ENCODE peak calls at places on chromosomes 7 and 10, in seven cellular contexts. G is kidney, X is nephron progenitor cell, T is tibial nerve, Y is HepG2, Q is ovary, A is fibroblast of mammary gland. Z is an unnamed sample.

GRCh38 chr7:126574838-126575250 is 677.9 kb downstream of the GRM8 start:
- DNase-seq in Q (no peak), T (no peak), Y (no peak), A (peak), X (no peak), G (no peak), Z (no peak)

GRCh38 chr10:6176691-6177231 is 26.0 kb upstream of the PFKFB3 start:
- DNase-seq in G (no peak), Y (no peak), X (no peak), T (no peak), A (peak), Q (no peak), Z (no peak)

GRCh38 chr7:133061357-133061756 is 20.5 kb downstream of the CHCHD3 start:
- DNase-seq in Y (no peak), Q (no peak), X (no peak), A (no peak), T (no peak), G (no peak), Z (no peak)

GRCh38 chr7:106793015-106793651 is 71.9 kb upstream of the PIK3CG start:
- DNase-seq in A (peak), X (peak), Q (no peak), Y (peak), G (no peak), T (no peak), Z (no peak)

GRCh38 chr7:159193543-159193942 is 48.9 kb upstream of the VIPR2 start:
- DNase-seq in G (no peak), A (no peak), X (no peak), T (no peak), Y (no peak), Q (no peak), Z (no peak)

GRCh38 chr10:117454502-117454901 is 79.3 kb upstream of the PDZD8 start:
- DNase-seq in A (peak), T (no peak), X (no peak), Q (no peak), Y (no peak), G (no peak), Z (no peak)

GRCh38 chr7:148262721-148263229 is 327.8 kb upstream of the C7orf33 start:
- DNase-seq in Q (peak), X (peak), T (peak), G (peak), Y (peak), A (peak), Z (no peak)

GRCh38 chr7:50552921-50553320 is 12.3 kb downstream of the DDC start:
- DNase-seq in X (peak), A (peak), Q (peak), G (no peak), T (no peak), Y (peak), Z (no peak)

GRCh38 chr10:1037098-1037497 is 11.4 kb upstream of the IDI2 start:
- DNase-seq in Q (no peak), Y (no peak), T (no peak), G (no peak), A (no peak), X (no peak), Z (no peak)

GRCh38 chr10:70137135-70137534 is 4.5 kb upstream of the AIFM2 start:
- DNase-seq in Y (no peak), G (no peak), A (no peak), T (no peak), X (no peak), Q (no peak), Z (no peak)

GRCh38 chr10:78196964-78197363 is 163.3 kb downstream of the RPS24 start:
- DNase-seq in G (no peak), Q (no peak), A (peak), X (no peak), T (no peak), Y (no peak), Z (no peak)

GRCh38 chr10:112330607-112331160 is 43.2 kb upstream of the ACSL5 start:
- DNase-seq in A (no peak), Y (no peak), G (no peak), T (no peak), X (no peak), Q (no peak), Z (no peak)

GRCh38 chr7:17298840-17299476 is 506 bp downstream of the AHR start:
- DNase-seq in X (peak), Q (peak), G (peak), T (peak), Y (no peak), A (no peak), Z (peak)

GRCh38 chr7:46178685-46179084 is 257.6 kb upstream of the IGFBP3 start:
- DNase-seq in A (peak), Q (no peak), G (no peak), T (no peak), X (no peak), Y (no peak), Z (no peak)

GRCh38 chr7:2032030-2032875 is 200.5 kb downstream of the MAD1L1 start:
- DNase-seq in G (peak), T (no peak), A (peak), X (no peak), Q (no peak), Y (no peak), Z (peak)

GRCh38 chr10:37952051-37952815 is 24.2 kb downstream of the ZNF25 start:
- DNase-seq in Q (no peak), X (no peak), A (no peak), Y (no peak), T (no peak), G (no peak), Z (no peak)

GRCh38 chr10:72847681-72848080 is 45.9 kb upstream of the OIT3 start:
- DNase-seq in X (no peak), Y (no peak), A (peak), T (no peak), Q (no peak), G (no peak), Z (no peak)

GRCh38 chr10:58174831-58175230 is 92.9 kb downstream of the IPMK start:
- DNase-seq in X (no peak), Y (no peak), A (no peak), G (no peak), T (no peak), Q (no peak), Z (no peak)

GRCh38 chr10:19815478-19816419 is 483 bp upstream of the PLXDC2 start:
- DNase-seq in T (peak), Q (peak), G (peak), Y (no peak), A (peak), X (peak), Z (peak)

GRCh38 chr7:100677308-100678095 is 4.0 kb downstream of the GNB2 start:
- DNase-seq in G (peak), Y (no peak), X (no peak), Q (peak), A (no peak), T (no peak), Z (no peak)

GRCh38 chr7:95342642-95343252 is 18.4 kb upstream of the PON1 start:
- DNase-seq in X (no peak), A (no peak), T (no peak), Q (no peak), G (no peak), Y (peak), Z (no peak)

GRCh38 chr7:82745117-82745516 is 301.5 kb upstream of the CACNA2D1 start:
- DNase-seq in X (peak), T (no peak), Y (no peak), G (no peak), A (no peak), Q (no peak), Z (no peak)

GRCh38 chr7:82742163-82742562 is 298.6 kb upstream of the CACNA2D1 start:
- DNase-seq in Q (no peak), G (no peak), Y (no peak), X (no peak), T (no peak), A (no peak), Z (no peak)

GRCh38 chr7:82741493-82741892 is 297.9 kb upstream of the CACNA2D1 start:
- DNase-seq in G (no peak), Q (no peak), A (no peak), X (no peak), T (no peak), Y (no peak), Z (no peak)

GRCh38 chr7:82736633-82737032 is 293.1 kb upstream of the CACNA2D1 start:
- DNase-seq in Y (no peak), Q (no peak), X (no peak), G (no peak), A (no peak), T (no peak), Z (no peak)

DNA sequence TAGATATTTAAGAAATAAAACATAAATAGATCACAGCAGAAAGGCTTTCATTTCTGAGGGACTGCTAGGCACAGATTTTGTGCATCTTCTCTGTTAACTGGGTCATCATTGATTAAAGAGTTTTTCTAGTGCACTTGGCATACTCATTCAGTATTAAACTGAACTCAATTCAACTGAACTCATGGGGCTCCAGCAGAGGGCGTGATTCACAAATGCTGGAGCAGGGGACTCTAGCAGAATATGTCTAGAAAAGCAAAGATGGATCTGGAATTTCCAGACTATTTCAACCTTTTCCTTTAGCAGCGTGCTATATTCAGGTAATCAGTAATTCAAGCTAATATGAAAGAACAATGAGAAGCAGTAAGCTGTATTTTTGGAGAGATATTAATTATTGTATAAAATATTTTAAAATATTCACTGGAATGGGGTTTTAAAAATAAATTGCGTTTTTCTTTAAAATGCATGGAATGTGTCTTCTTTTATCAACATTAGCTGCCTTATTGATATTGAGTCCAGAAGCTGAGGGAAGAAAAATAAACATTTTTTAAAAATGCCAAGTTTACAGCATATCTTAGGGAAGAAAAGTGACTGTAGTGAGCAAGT is 296.8 kb upstream of the CACNA2D1 start:
- DNase-seq in X (peak), Y (peak), T (no peak), Q (no peak), A (peak), G (no peak), Z (no peak)
- TF ChIP-seq CTCF in X (peak), Y (peak), T (no peak), Q (no peak), A (peak), G (peak), Z (peak)

GRCh38 chr7:68420342-68420750 is 1177.9 kb upstream of the AUTS2 start:
- DNase-seq in Q (no peak), Y (no peak), G (no peak), X (no peak), A (no peak), T (no peak), Z (no peak)

GRCh38 chr7:68421712-68422111 is 1176.6 kb upstream of the AUTS2 start:
- DNase-seq in X (no peak), G (no peak), A (no peak), T (no peak), Q (no peak), Y (no peak), Z (no peak)

GRCh38 chr7:68424643-68425297 is 1173.5 kb upstream of the AUTS2 start:
- DNase-seq in Y (peak), T (no peak), G (no peak), X (no peak), Q (no peak), A (no peak), Z (no peak)

GRCh38 chr7:68429376-68430117 is 1168.7 kb upstream of the AUTS2 start:
- DNase-seq in Q (no peak), X (no peak), T (no peak), Y (no peak), A (no peak), G (no peak), Z (no peak)

GRCh38 chr7:68425377-68425776 is 1172.9 kb upstream of the AUTS2 start:
- DNase-seq in G (no peak), X (no peak), T (no peak), Q (no peak), A (no peak), Y (no peak), Z (no peak)
- TF ChIP-seq CTCF in G (no peak), X (no peak), T (no peak), Q (no peak), A (no peak), Y (no peak), Z (peak)

GRCh38 chr10:124025638-124026336 is 67.6 kb downstream of the CHST15 start:
- DNase-seq in Y (peak), G (peak), T (no peak), A (peak), Q (no peak), X (no peak), Z (peak)
- TF ChIP-seq CTCF in Y (peak), G (peak), T (peak), A (peak), Q (no peak), X (peak), Z (peak)

GRCh38 chr10:13614530-13615332 is 28.0 kb downstream of the PRPF18 start:
- DNase-seq in T (no peak), Q (no peak), G (no peak), Y (no peak), X (peak), A (no peak), Z (no peak)

GRCh38 chr10:13613519-13613918 is 26.8 kb downstream of the PRPF18 start:
- DNase-seq in T (peak), Q (no peak), A (peak), X (no peak), Y (no peak), G (no peak), Z (no peak)

GRCh38 chr10:13617146-13617545 is 30.4 kb downstream of the PRPF18 start:
- DNase-seq in T (no peak), Y (no peak), G (no peak), X (no peak), Q (no peak), A (no peak), Z (no peak)

GRCh38 chr10:13615650-13616049 is 28.9 kb downstream of the PRPF18 start:
- DNase-seq in Q (no peak), Y (no peak), G (no peak), X (peak), T (no peak), A (no peak), Z (no peak)

DNA sequence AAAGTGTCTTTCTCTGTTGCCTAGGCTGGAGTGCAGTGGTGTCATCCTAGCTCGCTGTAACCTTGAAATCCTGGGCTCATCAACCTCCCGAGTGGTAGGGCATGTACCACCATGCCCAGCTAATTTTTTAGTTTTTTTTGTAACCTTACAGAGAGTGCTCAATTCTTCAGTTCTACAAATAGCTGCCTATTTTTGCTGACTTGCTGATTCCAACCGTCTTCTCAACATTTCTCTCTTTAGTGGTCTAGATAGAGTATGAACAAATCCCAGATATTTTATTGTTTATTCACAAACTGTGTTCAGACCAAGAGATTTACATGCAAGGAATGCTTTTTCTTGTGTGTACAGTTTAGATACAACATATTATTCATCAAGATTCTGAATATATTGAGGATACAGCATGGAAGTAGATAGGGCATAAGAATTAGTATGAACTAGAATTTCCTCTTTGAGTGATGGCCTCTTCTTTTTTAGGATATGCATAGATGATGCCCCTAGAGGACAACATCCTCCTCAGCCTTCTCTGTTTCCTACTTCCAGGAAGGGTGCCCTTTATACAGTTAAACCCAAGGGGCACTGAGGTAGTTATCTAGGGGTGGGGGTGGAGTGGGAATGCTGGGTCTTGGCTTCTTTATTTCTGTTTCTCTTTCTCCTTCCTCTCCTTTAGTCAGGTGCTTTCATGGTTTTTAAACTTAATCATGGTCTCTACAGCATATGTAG is 26.0 kb downstream of the PRPF18 start:
- DNase-seq in Q (no peak), Y (no peak), A (no peak), X (no peak), T (no peak), G (no peak), Z (no peak)
- TF ChIP-seq CTCF in Q (no peak), Y (no peak), A (no peak), X (no peak), T (no peak), G (no peak), Z (no peak)

DNA sequence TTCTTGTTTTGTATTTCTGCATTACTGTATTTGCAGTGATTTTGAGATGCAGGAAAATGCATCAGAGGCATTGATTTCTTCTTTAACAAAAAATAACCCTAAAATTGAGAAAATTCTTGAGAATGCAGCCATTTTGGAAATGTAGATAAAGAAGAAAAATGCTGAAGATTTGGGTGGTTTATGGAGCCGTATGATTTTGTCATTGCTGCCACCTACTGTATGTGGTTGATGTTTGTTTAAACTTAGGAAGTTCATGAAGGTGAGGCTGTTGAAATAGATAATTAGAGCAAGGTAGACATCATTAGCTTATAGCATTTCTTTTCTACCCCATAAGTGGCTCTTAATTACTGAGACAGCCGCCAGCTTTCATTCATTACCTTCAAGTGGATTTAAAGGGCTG is 92.1 kb upstream of the SAMD8 start:
- DNase-seq in G (no peak), Q (no peak), Y (no peak), A (peak), T (no peak), X (no peak), Z (no peak)
- TF ChIP-seq CTCF in G (no peak), Q (no peak), Y (peak), A (peak), T (peak), X (no peak), Z (peak)

GRCh38 chr7:110204527-110204926 is 886.4 kb upstream of the LRRN3 start:
- DNase-seq in Q (no peak), G (no peak), X (peak), T (no peak), A (no peak), Y (no peak), Z (no peak)
- TF ChIP-seq CTCF in Q (no peak), G (no peak), X (no peak), T (no peak), A (no peak), Y (peak), Z (peak)

GRCh38 chr10:62244785-62245595 is 23.7 kb downstream of the RTKN2 start:
- DNase-seq in Q (peak), Y (peak), T (peak), X (peak), G (no peak), A (peak), Z (no peak)

GRCh38 chr10:62249974-62250373 is 18.7 kb downstream of the RTKN2 start:
- DNase-seq in G (no peak), T (no peak), A (no peak), Q (no peak), Y (no peak), X (no peak), Z (no peak)

GRCh38 chr10:62252051-62252450 is 16.6 kb downstream of the RTKN2 start:
- DNase-seq in Q (no peak), T (no peak), G (no peak), X (no peak), Y (no peak), A (no peak), Z (no peak)

GRCh38 chr10:62250594-62251198 is 17.9 kb downstream of the RTKN2 start:
- DNase-seq in G (no peak), A (peak), T (no peak), Q (no peak), X (no peak), Y (peak), Z (no peak)

GRCh38 chr10:62248465-62248864 is 20.2 kb downstream of the RTKN2 start:
- DNase-seq in Q (no peak), X (no peak), G (no peak), Y (no peak), T (no peak), A (peak), Z (no peak)
- TF ChIP-seq CTCF in Q (no peak), X (no peak), G (no peak), Y (no peak), T (no peak), A (peak), Z (peak)

DNA sequence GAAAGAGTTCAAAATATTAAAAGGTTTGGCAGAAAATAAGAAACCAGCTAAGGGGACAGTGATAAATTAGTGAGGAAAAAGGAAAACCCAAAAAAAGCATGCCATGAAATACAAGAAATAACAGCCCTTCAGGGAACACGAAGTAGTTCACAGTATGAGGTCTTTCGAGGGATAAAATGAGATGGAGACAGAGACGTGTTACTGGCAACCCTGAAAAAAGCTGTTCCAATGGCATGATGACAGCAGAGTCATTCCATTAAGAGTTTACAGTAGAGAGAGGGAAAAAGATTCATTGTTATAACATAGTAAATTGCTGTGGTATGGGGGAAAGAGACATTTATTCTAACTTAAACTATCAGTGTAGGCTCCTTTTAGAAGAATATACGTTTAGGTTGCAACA is 391.2 kb downstream of the ANKRD7 start:
- DNase-seq in T (no peak), G (no peak), X (no peak), Y (no peak), Q (no peak), A (no peak), Z (no peak)
- TF ChIP-seq CTCF in T (no peak), G (no peak), X (no peak), Y (no peak), Q (no peak), A (no peak), Z (no peak)

DNA sequence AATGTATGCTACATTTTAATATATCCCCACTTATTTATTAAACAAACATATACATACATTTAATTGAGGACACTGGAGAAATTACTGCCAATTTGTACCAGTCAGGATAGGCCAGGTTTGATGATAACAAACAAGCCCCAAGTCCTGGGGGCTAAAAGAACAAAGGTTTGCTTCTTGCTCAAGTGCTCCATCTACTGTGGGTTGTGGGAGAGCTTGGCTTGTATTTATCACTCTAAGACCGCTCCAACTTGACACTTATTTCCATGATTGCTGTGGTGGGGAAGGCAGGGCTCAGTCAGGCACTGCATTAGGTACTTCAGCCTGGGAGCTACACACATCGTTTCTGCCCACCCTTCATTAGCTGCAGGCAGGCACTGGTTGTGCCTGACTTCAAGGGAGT is 136.6 kb upstream of the ZNF32 start:
- DNase-seq in X (no peak), Q (no peak), A (no peak), Y (peak), G (no peak), T (no peak), Z (no peak)
- TF ChIP-seq CTCF in X (no peak), Q (no peak), A (peak), Y (peak), G (no peak), T (no peak), Z (peak)